ENCODE peak calls at places on chromosome 3, in five cellular contexts. L is M059J; K is NCI-H2107; M is Calu3; Z is activated CD8-positive, alpha-beta memory T cell treated with anti-CD3 and anti-CD28 coated beads for 48 hours. G is an unnamed sample.

GRCh38 chr3:157443873-157444770 is 7.5 kb downstream of the PTX3 start:
- DNase-seq in L (no peak), K (no peak), M (no peak), Z (no peak), G (no peak)

GRCh38 chr3:172126741-172127140 is 87.4 kb downstream of the FNDC3B start:
- DNase-seq in L (no peak), K (no peak), M (no peak), Z (no peak), G (no peak)

GRCh38 chr3:194294199-194294887 is 56.8 kb downstream of the CPN2 start:
- DNase-seq in L (no peak), K (no peak), M (no peak), Z (no peak), G (no peak)

GRCh38 chr3:23889950-23890349 is 26.8 kb downstream of the NKIRAS1 start:
- DNase-seq in L (no peak), K (no peak), M (no peak), Z (no peak), G (no peak)

GRCh38 chr3:129577925-129578742 is 28.3 kb downstream of the PLXND1 start:
- DNase-seq in L (no peak), K (no peak), M (no peak), Z (no peak), G (no peak)

GRCh38 chr3:187788984-187789857 is 44.0 kb upstream of the BCL6 start:
- DNase-seq in L (no peak), K (no peak), M (no peak), Z (no peak), G (no peak)

GRCh38 chr3:189235214-189235613 is 63.4 kb downstream of the TPRG1 start:
- DNase-seq in L (no peak), K (no peak), M (no peak), Z (no peak), G (no peak)

GRCh38 chr3:13106308-13106970 is 33.2 kb upstream of the IQSEC1 start:
- DNase-seq in L (peak; percentile 33), K (no peak), M (peak; percentile 28), Z (no peak), G (no peak)

GRCh38 chr3:42547401-42547945 is 34.3 kb downstream of the SEC22C start:
- DNase-seq in L (peak; percentile 36), K (no peak), M (peak; percentile 76), Z (peak; percentile 42), G (peak; percentile 67)

GRCh38 chr3:103629391-103629790 is 1194.6 kb downstream of the ZPLD1 start:
- DNase-seq in L (peak; percentile 22), K (no peak), M (no peak), Z (no peak), G (no peak)